ENCODE peak calls at places on chromosomes 2 and 18, in four cellular contexts. U is cardiac muscle cell, W is fibroblast of the aortic adventitia, R is A549. K is an unnamed sample.

GRCh38 chr2:99159594-99159993 is 4.8 kb downstream of the LIPT1 start:
- DNase-seq in U (no peak), R (no peak), W (no peak), K (no peak)

GRCh38 chr2:204104821-204105220 is 168.3 kb downstream of the ICOS start:
- DNase-seq in W (no peak), R (no peak), U (no peak), K (no peak)

GRCh38 chr2:100470898-100471514 is 724 bp downstream of the NMS start:
- DNase-seq in U (peak; percentile 27), R (no peak), W (peak; percentile 3), K (peak; percentile 13)

GRCh38 chr2:16346671-16347070 is 319.0 kb downstream of the CYRIA start:
- DNase-seq in R (no peak), W (no peak), U (no peak), K (no peak)

GRCh38 chr2:109727929-109728447 is 66.1 kb upstream of the RGPD5 start:
- DNase-seq in W (no peak), U (no peak), R (no peak), K (no peak)

GRCh38 chr18:2171840-2172625 is 399.3 kb downstream of the METTL4 start:
- DNase-seq in R (no peak), W (no peak), U (no peak), K (no peak)

GRCh38 chr2:198028955-198029354 is 224.6 kb downstream of the PLCL1 start:
- DNase-seq in U (no peak), R (no peak), W (no peak), K (no peak)

GRCh38 chr2:25996844-25997243 is 14.5 kb upstream of the KIF3C start:
- DNase-seq in W (peak; percentile 85), R (no peak), U (no peak), K (peak; percentile 66)

GRCh38 chr18:70190529-70190928 is 15.0 kb downstream of the RTTN start:
- DNase-seq in R (no peak), W (no peak), U (peak; percentile 21), K (no peak)

GRCh38 chr18:51054764-51055163 is 24.8 kb downstream of the SMAD4 start:
- DNase-seq in U (peak; percentile 50), W (no peak), R (no peak), K (peak; percentile 46)

GRCh38 chr18:2903006-2903405 is 56.2 kb downstream of the EMILIN2 start:
- DNase-seq in U (peak; percentile 85), R (no peak), W (peak; percentile 88), K (peak; percentile 82)

GRCh38 chr2:6769346-6769745 is 96.4 kb downstream of the CMPK2 start:
- DNase-seq in W (no peak), R (no peak), U (no peak), K (no peak)

GRCh38 chr18:1017679-1018078 is 113.0 kb downstream of the ADCYAP1 start:
- DNase-seq in R (no peak), U (no peak), W (no peak), K (no peak)

GRCh38 chr2:151228847-151229497 is 32.7 kb downstream of the RBM43 start:
- DNase-seq in U (no peak), W (peak; percentile 12), R (no peak), K (no peak)

GRCh38 chr18:41936471-41937134 is 18.4 kb upstream of the PIK3C3 start:
- DNase-seq in U (no peak), W (no peak), R (no peak), K (peak; percentile 34)

GRCh38 chr2:215705771-215706261 is 269.9 kb upstream of the FN1 start:
- DNase-seq in R (peak; percentile 46), W (peak; percentile 81), U (peak; percentile 51), K (peak; percentile 50)

GRCh38 chr18:934518-935123 is 29.9 kb downstream of the ADCYAP1 start:
- DNase-seq in U (no peak), R (no peak), W (no peak), K (peak; percentile 3)

GRCh38 chr2:236833501-236834186 is 252.0 kb upstream of the COPS8 start:
- DNase-seq in W (peak; percentile 59), R (no peak), U (peak; percentile 50), K (peak; percentile 35)

GRCh38 chr2:7378642-7379041 is 461.4 kb downstream of the RNF144A start:
- DNase-seq in U (no peak), W (no peak), R (no peak), K (no peak)

GRCh38 chr2:29065479-29065847 is 8.9 kb downstream of the PCARE start:
- DNase-seq in R (no peak), W (no peak), U (no peak), K (no peak)

GRCh38 chr2:207223051-207223450 is 57.3 kb upstream of the KLF7 start:
- DNase-seq in R (peak; percentile 35), W (no peak), U (no peak), K (peak; percentile 81)

GRCh38 chr2:185785851-185786473 is 47.4 kb downstream of the FSIP2 start:
- DNase-seq in W (no peak), U (no peak), R (no peak), K (no peak)

GRCh38 chr2:34998726-34999125 is 1356.9 kb upstream of the CRIM1 start:
- DNase-seq in U (no peak), W (no peak), R (no peak), K (no peak)

GRCh38 chr2:24040511-24040910 is 6.7 kb downstream of the WDCP start:
- DNase-seq in R (no peak), W (no peak), U (no peak), K (no peak)

GRCh38 chr18:48404707-48405106 is 4.5 kb downstream of the ZBTB7C start:
- DNase-seq in U (no peak), R (no peak), W (no peak), K (no peak)

DNA sequence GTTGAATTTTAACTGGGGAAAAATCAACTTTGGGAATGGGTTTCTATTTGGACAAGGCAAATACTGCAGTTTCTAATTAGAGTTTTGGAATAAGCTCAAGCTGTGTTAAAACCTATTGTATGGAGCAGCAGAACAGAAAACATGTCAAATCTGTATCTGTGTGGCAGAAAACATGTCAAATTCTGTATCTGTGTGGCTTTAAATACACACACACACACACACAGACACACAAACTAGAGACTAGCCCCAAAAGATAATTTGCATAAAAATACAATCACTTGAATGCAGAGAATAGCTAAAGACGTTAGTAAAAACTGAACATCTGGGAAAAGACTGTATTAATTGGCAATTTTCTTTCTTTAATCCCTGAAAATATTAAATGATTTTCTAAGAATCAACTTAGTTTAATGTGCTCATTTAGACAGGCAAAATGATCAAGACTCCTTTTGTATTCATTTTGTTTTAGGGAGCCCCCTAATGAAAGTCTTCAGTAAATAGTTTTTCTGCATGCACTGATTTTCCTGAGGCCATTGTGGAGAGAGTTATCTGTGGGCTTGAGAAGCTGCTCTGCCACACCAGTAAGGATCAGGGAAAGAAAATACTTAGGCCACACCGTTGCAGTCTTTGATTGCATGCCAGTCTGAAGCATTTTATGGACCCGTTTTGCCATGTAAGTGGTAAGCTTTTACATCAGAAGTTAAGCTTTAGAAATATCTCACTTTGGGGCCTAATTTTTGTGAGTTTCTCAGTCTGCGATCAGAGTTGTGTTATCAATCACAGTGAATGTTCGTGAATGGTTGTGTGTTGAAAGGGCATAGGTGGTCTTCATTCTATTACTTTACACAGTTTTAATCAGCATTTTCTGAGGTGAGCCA is 2.2 kb downstream of the SPATS2L start:
- DNase-seq in W (peak; percentile 53), R (no peak), U (peak; percentile 53), K (peak; percentile 60)
- TF ChIP-seq CTCF in W (no peak), R (peak; percentile 44), U (peak; percentile 31), K (peak; percentile 25)

GRCh38 chr2:132573444-132574007 is 96.5 kb downstream of the LYPD1 start:
- DNase-seq in R (no peak), W (no peak), U (no peak), K (no peak)
- TF ChIP-seq CTCF in R (no peak), W (no peak), U (no peak), K (no peak)

GRCh38 chr2:60361498-60361897 is 192.0 kb downstream of the BCL11A start:
- DNase-seq in R (no peak), U (no peak), W (no peak), K (no peak)
- TF ChIP-seq CTCF in R (no peak), U (no peak), W (no peak), K (no peak)

GRCh38 chr2:188664391-188664790 is 309.8 kb upstream of the COL3A1 start:
- DNase-seq in R (no peak), W (peak; percentile 67), U (peak; percentile 18), K (peak; percentile 28)

GRCh38 chr2:188665196-188665595 is 309.0 kb upstream of the COL3A1 start:
- DNase-seq in R (no peak), U (peak; percentile 55), W (peak; percentile 76), K (peak; percentile 82)

GRCh38 chr2:188665727-188666304 is 308.4 kb upstream of the COL3A1 start:
- DNase-seq in U (no peak), W (no peak), R (no peak), K (no peak)

GRCh38 chr2:188668017-188668663 is 306.0 kb upstream of the COL3A1 start:
- DNase-seq in W (peak; percentile 97), U (peak; percentile 92), R (peak; percentile 35), K (peak; percentile 99)

GRCh38 chr2:188666503-188666902 is 307.7 kb upstream of the COL3A1 start:
- DNase-seq in W (no peak), U (no peak), R (no peak), K (no peak)
- TF ChIP-seq CTCF in W (no peak), U (no peak), R (no peak), K (no peak)

DNA sequence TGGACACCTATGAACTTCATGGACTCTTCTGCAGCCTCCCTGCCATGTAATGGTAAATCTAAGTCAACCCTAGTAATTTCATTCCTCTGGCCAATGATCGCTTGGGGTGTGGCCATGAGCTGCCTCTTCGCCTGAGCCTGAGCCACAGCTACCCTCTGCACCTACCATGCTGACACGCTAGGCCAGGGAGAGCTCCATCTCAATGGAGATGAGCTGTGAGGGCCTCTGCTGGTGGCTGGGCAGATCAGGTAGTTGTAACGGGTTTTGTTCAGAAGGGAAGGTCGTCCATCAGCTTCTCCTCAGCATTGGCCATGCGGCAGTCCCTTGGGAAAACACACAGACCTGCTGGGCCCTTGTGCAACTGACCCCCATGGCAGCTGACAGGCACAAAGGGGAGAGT is 24.4 kb downstream of the MPHOSPH10 start:
- DNase-seq in W (no peak), U (no peak), R (peak; percentile 73), K (peak; percentile 20)
- TF ChIP-seq CTCF in W (no peak), U (no peak), R (no peak), K (peak; percentile 38)

GRCh38 chr18:65938592-65939372 is 188.0 kb downstream of the CDH7 start:
- DNase-seq in W (no peak), R (peak; percentile 59), U (peak; percentile 13), K (peak; percentile 31)

GRCh38 chr18:65937180-65937579 is 186.4 kb downstream of the CDH7 start:
- DNase-seq in R (no peak), W (no peak), U (no peak), K (no peak)

GRCh38 chr18:65941482-65941881 is 190.7 kb downstream of the CDH7 start:
- DNase-seq in U (no peak), W (no peak), R (no peak), K (no peak)

GRCh38 chr18:65934874-65935273 is 184.1 kb downstream of the CDH7 start:
- DNase-seq in U (no peak), W (no peak), R (no peak), K (no peak)

GRCh38 chr18:65936678-65937077 is 185.9 kb downstream of the CDH7 start:
- DNase-seq in W (no peak), R (no peak), U (no peak), K (peak; percentile 2)
- TF ChIP-seq CTCF in W (no peak), R (no peak), U (no peak), K (no peak)

K was measured in choroid plexus epithelial cell.